ENCODE peak calls at places on chromosomes 16 and 17, in seven cellular contexts. A is thoracic aorta, B is A549, S is AG09319, L is activated B cell treated with CpG ODN at 0.5 μM for 24 hours, C is suprapubic skin, D is GM12864. O is an unnamed sample.

GRCh38 chr16:11668590-11669379 is 530 bp downstream of the SNN start:
- DNase-seq in S (no peak), C (no peak), L (peak; percentile 48), A (no peak), D (no peak), B (no peak), O (no peak)

GRCh38 chr17:79466562-79467350 is 144.1 kb downstream of the RBFOX3 start:
- DNase-seq in B (no peak), S (no peak), D (no peak), A (no peak), L (no peak), C (no peak), O (no peak)

GRCh38 chr17:71184716-71185115 is 936.1 kb upstream of the SOX9 start:
- DNase-seq in S (no peak), D (no peak), B (no peak), A (no peak), C (no peak), L (no peak), O (no peak)

GRCh38 chr16:82735176-82735575 is 108.4 kb downstream of the CDH13 start:
- DNase-seq in A (no peak), B (no peak), C (no peak), L (no peak), S (no peak), D (no peak), O (no peak)

GRCh38 chr17:72297326-72298115 is 176.7 kb downstream of the SOX9 start:
- DNase-seq in D (no peak), L (no peak), A (no peak), B (peak; percentile 34), S (no peak), C (no peak), O (no peak)

GRCh38 chr17:30345527-30346075 is 11.7 kb upstream of the TMIGD1 start:
- DNase-seq in D (no peak), L (no peak), S (no peak), A (no peak), C (no peak), B (no peak), O (no peak)

GRCh38 chr17:35089846-35090193 is 26.3 kb upstream of the RFFL start:
- DNase-seq in S (no peak), L (no peak), B (peak; percentile 74), D (no peak), A (no peak), C (no peak), O (no peak)

GRCh38 chr16:25013049-25013448 is 2.1 kb downstream of the ARHGAP17 start:
- DNase-seq in S (no peak), B (no peak), A (no peak), D (no peak), L (no peak), C (no peak), O (no peak)

GRCh38 chr16:61587526-61587925 is 448.7 kb downstream of the CDH8 start:
- DNase-seq in A (no peak), B (no peak), L (no peak), D (no peak), C (no peak), S (no peak), O (no peak)

GRCh38 chr17:75873587-75874322 is 4.6 kb downstream of the TRIM47 start:
- DNase-seq in S (no peak), L (no peak), B (no peak), C (no peak), D (no peak), A (no peak), O (no peak)

GRCh38 chr16:89431158-89431584 is 59.2 kb downstream of the ANKRD11 start:
- DNase-seq in B (peak; percentile 70), C (no peak), S (peak; percentile 87), A (no peak), L (no peak), D (no peak), O (no peak)

GRCh38 chr17:33140413-33141099 is 148.9 kb downstream of the SPACA3 start:
- DNase-seq in A (no peak), B (no peak), L (no peak), C (no peak), S (no peak), D (no peak), O (no peak)

GRCh38 chr16:66902648-66903543 is 15.8 kb downstream of the CDH16 start:
- DNase-seq in C (no peak), D (no peak), A (no peak), L (no peak), S (no peak), B (no peak), O (peak; percentile 69)

GRCh38 chr17:57401556-57402488 is 145.5 kb downstream of the MSI2 start:
- DNase-seq in D (no peak), L (no peak), S (no peak), A (no peak), C (no peak), B (peak; percentile 47), O (no peak)

GRCh38 chr17:36673637-36674277 is 72.4 kb downstream of the MRM1 start:
- DNase-seq in S (no peak), A (no peak), D (no peak), C (no peak), B (no peak), L (no peak), O (no peak)

GRCh38 chr17:74637265-74637664 is 13.7 kb upstream of the CD300E start:
- DNase-seq in C (no peak), A (no peak), S (no peak), B (no peak), D (no peak), L (no peak), O (no peak)

GRCh38 chr17:72414032-72414396 is 293.2 kb downstream of the SOX9 start:
- DNase-seq in D (no peak), L (no peak), B (no peak), C (no peak), A (no peak), S (no peak), O (no peak)

GRCh38 chr17:68133370-68134045 is 98.0 kb downstream of the KPNA2 start:
- DNase-seq in L (no peak), C (no peak), B (no peak), A (no peak), D (no peak), S (no peak), O (no peak)
- TF ChIP-seq CTCF in L (no peak), C (no peak), B (no peak), A (no peak), D (peak; percentile 4), S (no peak), O (no peak)

GRCh38 chr16:3283525-3284447 is 495 bp downstream of the ZNF263 start:
- DNase-seq in S (no peak), D (no peak), B (no peak), A (no peak), C (peak; percentile 69), L (no peak), O (no peak)

GRCh38 chr16:3282747-3283524 is at the start of gene ZNF263:
- DNase-seq in S (peak; percentile 95), C (peak; percentile 98), B (peak; percentile 98), L (peak; percentile 89), D (peak; percentile 96), A (peak; percentile 91), O (peak; percentile 89)

GRCh38 chr16:3285131-3285530 is 1.8 kb downstream of the ZNF263 start:
- DNase-seq in L (no peak), S (no peak), C (no peak), D (no peak), B (no peak), A (no peak), O (no peak)

GRCh38 chr16:3281222-3281621 is 2.1 kb upstream of the ZNF263 start:
- DNase-seq in C (no peak), B (no peak), A (no peak), S (no peak), L (no peak), D (no peak), O (no peak)

GRCh38 chr16:3282103-3282746 is 1.1 kb upstream of the ZNF263 start:
- DNase-seq in B (no peak), S (no peak), A (no peak), C (no peak), L (no peak), D (no peak), O (no peak)
- TF ChIP-seq CTCF in B (no peak), S (no peak), A (no peak), C (no peak), L (no peak), D (no peak), O (no peak)

GRCh38 chr16:59045496-59045895 is 311.4 kb upstream of the GOT2 start:
- DNase-seq in L (no peak), A (no peak), C (no peak), D (no peak), B (no peak), S (no peak), O (no peak)

GRCh38 chr16:59046335-59046734 is 312.2 kb upstream of the GOT2 start:
- DNase-seq in D (no peak), S (no peak), B (no peak), A (no peak), C (no peak), L (no peak), O (no peak)

GRCh38 chr16:59048876-59049275 is 314.8 kb upstream of the GOT2 start:
- DNase-seq in A (no peak), B (no peak), D (no peak), L (no peak), C (no peak), S (no peak), O (no peak)

GRCh38 chr16:59044616-59045015 is 310.5 kb upstream of the GOT2 start:
- DNase-seq in A (no peak), L (no peak), S (no peak), B (no peak), D (no peak), C (no peak), O (no peak)

DNA sequence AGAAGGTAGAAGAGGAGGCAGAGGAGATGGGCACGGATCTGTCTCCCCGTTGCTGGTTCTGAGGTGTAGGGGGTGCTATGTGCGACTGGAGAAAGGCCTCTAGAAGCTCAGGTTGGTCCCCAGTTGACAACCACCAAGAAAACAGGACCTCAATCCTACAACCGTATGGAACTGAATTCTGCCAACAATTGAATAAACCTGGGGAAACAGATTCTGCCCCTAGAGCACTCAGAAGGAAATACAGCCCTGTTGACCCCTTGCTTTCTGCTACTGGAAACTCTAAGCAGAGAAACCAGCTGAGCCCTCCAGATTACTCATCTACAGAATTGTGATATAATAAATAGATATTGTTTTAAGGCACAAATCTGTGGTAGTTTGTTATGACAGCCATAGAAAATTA is 313.0 kb upstream of the GOT2 start:
- DNase-seq in D (no peak), S (no peak), B (peak; percentile 6), A (no peak), C (no peak), L (no peak), O (no peak)
- TF ChIP-seq CTCF in D (no peak), S (no peak), B (no peak), A (no peak), C (no peak), L (no peak), O (no peak)

DNA sequence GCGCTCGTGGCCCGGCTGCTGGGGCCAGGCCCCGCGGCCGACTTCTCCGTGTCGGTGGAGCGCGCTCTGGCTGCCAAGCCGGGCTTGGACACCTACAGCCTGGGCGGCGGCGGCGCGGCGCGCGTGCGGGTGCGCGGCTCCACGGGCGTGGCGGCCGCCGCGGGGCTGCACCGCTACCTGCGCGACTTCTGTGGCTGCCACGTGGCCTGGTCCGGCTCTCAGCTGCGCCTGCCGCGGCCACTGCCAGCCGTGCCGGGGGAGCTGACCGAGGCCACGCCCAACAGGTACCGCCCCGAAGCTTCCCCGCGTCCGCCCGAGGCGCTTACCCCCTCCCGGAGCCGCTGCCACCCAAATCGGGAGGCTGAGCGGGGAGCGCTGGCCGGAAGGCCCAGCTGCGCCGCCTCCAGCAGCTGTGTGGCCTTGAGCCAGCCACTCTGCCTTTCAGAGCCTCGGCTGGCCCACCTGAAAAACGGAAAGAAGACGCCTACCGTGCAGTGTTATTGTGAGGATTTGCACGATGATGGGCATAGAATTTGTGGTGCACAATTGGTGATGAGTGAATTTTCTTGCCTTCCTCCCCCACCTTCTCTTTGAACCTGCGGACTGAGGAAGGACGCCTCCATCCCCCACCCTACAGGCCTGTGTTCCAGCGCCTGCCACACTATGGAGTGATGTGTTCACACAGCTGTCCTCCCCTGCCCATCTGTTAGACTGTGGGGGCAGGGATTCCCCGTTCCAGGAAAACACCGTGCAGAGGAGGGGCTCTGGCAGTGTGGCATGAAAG is 523 bp downstream of the NAGLU start:
- DNase-seq in C (peak; percentile 88), L (peak; percentile 75), B (peak; percentile 81), A (peak; percentile 52), D (no peak), S (no peak), O (peak; percentile 74)
- TF ChIP-seq CTCF in C (no peak), L (no peak), B (no peak), A (no peak), D (no peak), S (no peak), O (no peak)

O was measured in D721Med.